ENCODE peak calls at places on chromosome 1, in four cellular contexts. A is HT1080, W is memory B cell, O is DMS 273 treated with DMSO at 0.1 percent for 48 hours. E is an unnamed sample.

GRCh38 chr1:154736840-154737239 is 128.9 kb upstream of the ADAR start:
- DNase-seq in A (peak; percentile 85), W (no peak), O (no peak), E (peak; percentile 78)

GRCh38 chr1:206495011-206495461 is 12.3 kb upstream of the RASSF5 start:
- DNase-seq in A (no peak), W (no peak), O (no peak), E (no peak)

GRCh38 chr1:70503358-70503757 is 92.3 kb downstream of the CTH start:
- DNase-seq in A (peak; percentile 58), W (no peak), O (no peak), E (peak; percentile 28)

GRCh38 chr1:70948618-70949017 is 99.0 kb downstream of the PTGER3 start:
- DNase-seq in A (no peak), W (no peak), O (no peak), E (no peak)

GRCh38 chr1:47623174-47623940 is 185.5 kb downstream of the FOXD2 start:
- DNase-seq in A (no peak), W (no peak), O (no peak), E (no peak)

GRCh38 chr1:210123383-210123782 is 109.2 kb upstream of the SERTAD4 start:
- DNase-seq in A (no peak), W (no peak), O (no peak), E (no peak)

GRCh38 chr1:240350910-240351331 is 259.2 kb downstream of the FMN2 start:
- DNase-seq in A (peak; percentile 56), W (no peak), O (no peak), E (no peak)

GRCh38 chr1:11482904-11483479 is 4.0 kb downstream of the DISP3 start:
- DNase-seq in A (no peak), W (no peak), O (no peak), E (no peak)

GRCh38 chr1:161225178-161225533 is 704 bp upstream of the TOMM40L start:
- DNase-seq in A (no peak), W (no peak), O (no peak), E (no peak)

GRCh38 chr1:23475134-23475628 is 8.8 kb downstream of the ASAP3 start:
- DNase-seq in A (peak; percentile 77), W (no peak), O (no peak), E (peak; percentile 47)